ENCODE peak calls at places on chromosome 10, in nine cellular contexts. Z is GM23338, E is HL-60, K is breast epithelium, P is stomach, M is spleen, W is transverse colon, X is HCT116, S is K562. C is an unnamed sample.

GRCh38 chr10:63781226-63781625 is 260.0 kb downstream of the REEP3 start:
- DNase-seq in Z (no peak), E (no peak), K (no peak), P (no peak), M (no peak), W (no peak), X (no peak), S (no peak), C (no peak)

GRCh38 chr10:44893604-44894468 is 17.3 kb upstream of the TMEM72 start:
- DNase-seq in Z (no peak), E (no peak), K (no peak), P (no peak), M (no peak), W (no peak), X (no peak), S (no peak), C (no peak)

GRCh38 chr10:43049081-43049551 is 27.8 kb upstream of the RET start:
- DNase-seq in Z (no peak), E (no peak), K (peak; percentile 36), P (no peak), M (no peak), W (peak; percentile 0), X (no peak), S (no peak), C (no peak)

GRCh38 chr10:128859738-128860386 is 607.2 kb upstream of the MGMT start:
- DNase-seq in Z (peak; percentile 75), E (peak; percentile 34), K (no peak), P (peak; percentile 44), M (no peak), W (peak; percentile 45), X (peak; percentile 34), S (peak; percentile 38), C (no peak)

GRCh38 chr10:58952747-58953466 is 223.5 kb upstream of the PHYHIPL start:
- DNase-seq in Z (peak; percentile 74), E (peak; percentile 11), K (no peak), P (peak; percentile 46), M (no peak), W (peak; percentile 36), X (peak; percentile 24), S (peak; percentile 43), C (peak; percentile 49)

GRCh38 chr10:95234951-95235350 is 40.9 kb downstream of the ACSM6 start:
- DNase-seq in Z (no peak), E (no peak), K (no peak), P (no peak), M (no peak), W (no peak), X (no peak), S (no peak), C (no peak)

GRCh38 chr10:92114201-92114600 is 176.7 kb downstream of the CPEB3 start:
- DNase-seq in Z (no peak), E (no peak), K (no peak), P (no peak), M (no peak), W (no peak), X (no peak), S (no peak), C (no peak)

GRCh38 chr10:84543948-84544347 is 215.6 kb downstream of the CCSER2 start:
- DNase-seq in Z (no peak), E (no peak), K (no peak), P (no peak), M (no peak), W (no peak), X (no peak), S (no peak), C (no peak)

GRCh38 chr10:23404461-23404980 is 34.4 kb upstream of the OTUD1 start:
- DNase-seq in Z (no peak), E (no peak), K (no peak), P (no peak), M (no peak), W (no peak), X (no peak), S (no peak), C (no peak)

GRCh38 chr10:47362199-47362598 is 14.0 kb downstream of the RBP3 start:
- DNase-seq in Z (no peak), E (no peak), K (peak; percentile 2), P (no peak), M (no peak), W (no peak), X (no peak), S (no peak), C (no peak)

GRCh38 chr10:58925381-58925780 is 251.1 kb upstream of the PHYHIPL start:
- DNase-seq in Z (no peak), E (no peak), K (no peak), P (no peak), M (no peak), W (no peak), X (no peak), S (no peak), C (no peak)

GRCh38 chr10:75117996-75118395 is 6.5 kb downstream of the SAMD8 start:
- DNase-seq in Z (no peak), E (no peak), K (no peak), P (no peak), M (no peak), W (no peak), X (no peak), S (no peak), C (no peak)

GRCh38 chr10:110818311-110819257 is 53.1 kb upstream of the PDCD4 start:
- DNase-seq in Z (no peak), E (no peak), K (no peak), P (peak; percentile 92), M (no peak), W (peak; percentile 80), X (no peak), S (no peak), C (peak; percentile 87)

GRCh38 chr10:69389827-69390490 is 26.8 kb downstream of the TACR2 start:
- DNase-seq in Z (peak; percentile 85), E (peak; percentile 8), K (no peak), P (peak; percentile 56), M (no peak), W (no peak), X (no peak), S (peak; percentile 65), C (peak; percentile 54)

GRCh38 chr10:11578802-11579255 is 32.6 kb downstream of the USP6NL start:
- DNase-seq in Z (no peak), E (no peak), K (no peak), P (no peak), M (no peak), W (no peak), X (no peak), S (no peak), C (no peak)

GRCh38 chr10:23384364-23384763 is 39.8 kb upstream of the C10orf67 start:
- DNase-seq in Z (no peak), E (no peak), K (no peak), P (no peak), M (no peak), W (no peak), X (no peak), S (no peak), C (no peak)

DNA sequence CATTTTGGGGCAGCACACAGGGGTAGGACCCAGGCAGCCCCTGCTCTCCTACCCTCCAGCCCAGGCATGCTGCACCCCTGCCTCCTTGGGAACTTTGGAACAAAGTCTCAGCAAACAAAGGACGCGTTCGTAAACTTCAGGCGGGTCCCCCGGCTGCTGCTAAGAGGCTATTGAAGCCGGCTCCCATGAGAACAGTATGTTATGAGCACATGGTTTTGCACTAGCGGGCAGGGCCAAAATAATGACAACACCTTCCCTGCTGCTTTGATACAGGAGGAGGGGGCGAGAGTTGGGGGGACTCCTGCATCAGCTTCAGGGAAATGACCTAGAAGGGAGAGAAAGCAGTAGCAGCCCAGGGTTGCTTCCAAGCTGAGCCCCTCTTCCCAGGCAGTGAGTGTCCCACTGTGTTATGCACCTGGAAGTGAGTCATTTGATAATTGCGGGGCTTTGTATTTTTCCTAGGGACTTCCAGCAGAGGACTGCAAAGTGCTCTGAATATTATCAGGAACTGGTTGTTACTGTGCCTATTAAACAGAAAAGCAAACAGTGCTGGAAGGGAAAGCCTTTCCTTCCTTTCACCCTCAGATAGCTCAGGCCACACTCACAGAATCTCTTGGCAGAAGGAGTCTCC is 6.9 kb downstream of the ITPRIP start:
- DNase-seq in Z (peak; percentile 55), E (no peak), K (peak; percentile 33), P (peak; percentile 30), M (peak; percentile 68), W (peak; percentile 45), X (peak; percentile 44), S (no peak), C (no peak)
- TF ChIP-seq POLR2AphosphoS5 in Z (no peak), E (no peak), K (no peak), P (no peak), M (no peak), W (no peak), X (peak; percentile 32), S (no peak), C (peak; percentile 74)

GRCh38 chr10:124062390-124062789 is 31.0 kb downstream of the CHST15 start:
- DNase-seq in Z (no peak), E (no peak), K (no peak), P (no peak), M (no peak), W (no peak), X (no peak), S (no peak), C (no peak)
- H3K4me3 ChIP-seq in Z (no peak overlapping the region), E (no peak overlapping the region), K (no peak overlapping the region), P (no peak overlapping the region), M (no peak overlapping the region), W (no peak overlapping the region), X (no peak overlapping the region), S (no peak overlapping the region), C (no peak overlapping the region)

DNA sequence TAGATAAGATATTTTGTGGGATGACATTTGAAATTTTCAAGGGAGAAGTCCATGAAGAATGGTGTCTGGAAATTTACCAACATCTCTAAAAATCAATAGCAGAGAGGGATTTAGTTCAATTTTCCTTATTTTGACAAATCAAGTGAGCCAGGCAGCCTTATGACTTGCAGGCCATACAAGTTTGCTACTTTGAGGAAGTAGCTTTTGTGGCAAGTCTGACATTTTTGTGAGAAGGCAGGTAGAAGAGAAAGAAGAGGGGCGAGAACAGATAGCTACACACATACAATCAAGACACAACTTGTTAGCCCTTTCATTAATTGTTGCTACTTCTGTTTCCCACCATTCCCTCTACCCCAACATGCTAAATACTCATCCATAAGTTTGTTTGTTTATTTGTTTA is 74.5 kb upstream of the OIT3 start:
- DNase-seq in Z (no peak), E (peak; percentile 40), K (no peak), P (no peak), M (no peak), W (no peak), X (no peak), S (no peak), C (no peak)
- TF ChIP-seq POLR2AphosphoS5 in Z (no peak), E (no peak), K (no peak), P (no peak), M (no peak), W (no peak), X (no peak), S (no peak), C (no peak)

DNA sequence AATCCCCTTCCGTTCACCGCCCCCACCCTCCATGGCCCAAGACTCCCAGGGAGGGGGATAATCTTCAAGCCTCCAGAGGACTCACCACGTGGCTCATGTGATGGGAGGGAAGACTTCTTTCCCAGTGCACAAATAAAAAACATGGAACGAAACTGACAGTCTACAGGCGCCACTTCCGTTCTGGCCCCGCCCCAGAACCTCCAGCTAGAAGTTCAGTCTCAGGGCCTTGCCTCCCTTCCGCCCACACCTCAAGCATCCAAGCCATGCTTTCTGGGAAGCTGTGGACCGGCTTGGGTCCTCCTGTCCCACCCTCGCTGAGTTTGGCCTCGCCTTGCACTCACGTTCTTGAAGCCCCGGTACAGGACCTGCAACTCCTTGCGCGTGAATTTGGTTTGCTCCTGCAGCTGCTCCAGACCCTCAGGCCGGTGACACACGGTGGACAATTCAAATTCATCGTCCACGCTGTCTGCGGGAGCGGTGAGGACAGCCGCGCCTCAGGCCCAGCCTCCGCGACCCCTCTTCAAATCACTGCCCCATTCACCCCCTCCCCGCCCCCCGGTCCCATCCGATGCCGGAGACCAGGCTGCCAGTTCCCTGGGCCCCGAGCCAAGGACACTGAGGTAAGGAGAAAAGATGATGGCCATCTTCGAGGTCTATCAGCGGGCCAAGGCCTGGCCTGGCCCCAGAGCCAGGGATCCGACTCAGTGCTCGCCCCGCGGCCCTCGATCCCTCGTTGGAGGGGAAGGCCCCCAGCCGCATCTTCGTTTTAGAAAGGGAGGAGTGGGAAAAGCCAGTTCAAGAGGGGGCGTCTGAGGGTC is 10.7 kb upstream of the OGA start:
- DNase-seq in Z (peak; percentile 31), E (no peak), K (no peak), P (no peak), M (peak; percentile 89), W (no peak), X (no peak), S (peak; percentile 2), C (no peak)
- H3K4me3 ChIP-seq in Z (peak overlapping the region; percentile 63), E (no peak overlapping the region), K (peak overlapping the region; percentile 62), P (peak overlapping the region; percentile 68), M (peak overlapping the region; percentile 55), W (no peak overlapping the region), X (no peak overlapping the region), S (no peak overlapping the region), C (peak overlapping the region; percentile 10)